ENCODE peak calls at places on chromosomes 3 and 15, in six cellular contexts. M is sigmoid colon, Q is IMR-90, U is body of pancreas, R is uterus, X is gastrocnemius medialis. F is an unnamed sample.

GRCh38 chr3:119542168-119542767 is 17.1 kb downstream of the CD80 start:
- DNase-seq in M (no peak), X (no peak), Q (no peak), R (no peak), U (no peak), F (no peak)

GRCh38 chr3:128274837-128275236 is 121.6 kb downstream of the EEFSEC start:
- DNase-seq in U (no peak), Q (peak; percentile 96), X (no peak), R (no peak), M (no peak), F (no peak)

GRCh38 chr15:40543631-40544294 is 21.1 kb downstream of the CCDC32 start:
- DNase-seq in M (no peak), R (no peak), Q (no peak), U (no peak), X (no peak), F (no peak)

GRCh38 chr15:89401636-89402252 is 67.1 kb upstream of the POLG start:
- DNase-seq in U (no peak), R (no peak), X (no peak), Q (peak; percentile 85), M (no peak), F (no peak)

GRCh38 chr3:48877671-48878070 is 21.0 kb downstream of the SLC25A20 start:
- DNase-seq in U (no peak), X (no peak), M (no peak), Q (peak; percentile 36), R (no peak), F (no peak)

GRCh38 chr15:38885477-38885952 is 320.9 kb upstream of the RASGRP1 start:
- DNase-seq in U (no peak), M (no peak), R (no peak), X (no peak), Q (no peak), F (no peak)

GRCh38 chr15:77504310-77504709 is 83.6 kb downstream of the HMG20A start:
- DNase-seq in R (no peak), U (no peak), M (peak; percentile 56), X (peak; percentile 80), Q (no peak), F (peak; percentile 45)

GRCh38 chr15:77126516-77126915 is 55.6 kb upstream of the TSPAN3 start:
- DNase-seq in X (no peak), U (no peak), R (no peak), Q (no peak), M (no peak), F (no peak)

GRCh38 chr15:90266061-90266431 is 574 bp downstream of the NGRN start:
- DNase-seq in R (peak; percentile 32), Q (peak; percentile 4), X (peak; percentile 35), M (peak; percentile 73), U (no peak), F (peak; percentile 31)

GRCh38 chr3:69433016-69433937 is 47.4 kb upstream of the FRMD4B start:
- DNase-seq in X (no peak), M (no peak), U (no peak), R (no peak), Q (peak; percentile 24), F (no peak)

GRCh38 chr3:153244961-153245360 is 82.9 kb downstream of the RAP2B start:
- DNase-seq in R (no peak), U (no peak), Q (peak; percentile 82), X (no peak), M (no peak), F (no peak)

GRCh38 chr3:52770581-52771333 is at the start of gene NEK4:
- DNase-seq in X (peak; percentile 90), M (peak; percentile 95), U (peak; percentile 93), Q (peak; percentile 85), R (peak; percentile 90), F (peak; percentile 76)

DNA sequence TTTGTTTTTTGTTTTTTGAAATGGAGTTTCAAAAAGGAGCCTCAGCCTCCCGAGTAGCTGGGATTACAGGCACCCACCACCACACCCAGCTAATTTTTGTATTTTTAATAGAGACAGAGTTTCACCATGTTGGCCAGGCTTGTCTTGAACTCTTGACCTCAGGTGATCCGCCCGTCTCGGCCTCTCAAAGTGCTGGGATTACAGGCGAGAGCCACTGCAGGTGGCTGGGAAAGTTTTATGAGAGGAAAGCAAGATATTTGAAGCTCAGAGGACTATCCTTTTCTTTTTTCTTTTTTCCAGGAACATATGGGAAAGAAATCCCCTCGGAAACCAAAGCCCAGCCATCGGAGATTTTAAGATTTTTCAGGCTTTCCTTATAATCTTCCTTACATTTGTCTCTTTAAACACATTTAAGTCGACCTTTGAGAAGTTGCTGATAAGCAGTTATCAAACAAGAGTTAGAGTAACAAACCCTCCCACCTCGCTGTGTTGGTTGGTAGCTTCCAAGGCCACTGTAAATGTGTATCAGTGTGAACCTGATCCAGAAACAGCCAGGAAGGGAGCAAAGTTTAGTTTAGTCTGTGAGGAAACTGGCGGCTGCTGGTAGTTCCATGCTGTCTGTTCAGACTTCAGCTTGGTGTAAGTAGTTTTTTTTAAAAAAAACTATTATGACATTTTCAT is 34.5 kb upstream of the MAP3K13 start:
- DNase-seq in U (peak; percentile 83), M (no peak), X (no peak), R (no peak), Q (no peak), F (no peak)
- TF ChIP-seq POLR2A in U (peak; percentile 63), M (peak; percentile 29), X (no peak), R (no peak), Q (no peak), F (no peak)

DNA sequence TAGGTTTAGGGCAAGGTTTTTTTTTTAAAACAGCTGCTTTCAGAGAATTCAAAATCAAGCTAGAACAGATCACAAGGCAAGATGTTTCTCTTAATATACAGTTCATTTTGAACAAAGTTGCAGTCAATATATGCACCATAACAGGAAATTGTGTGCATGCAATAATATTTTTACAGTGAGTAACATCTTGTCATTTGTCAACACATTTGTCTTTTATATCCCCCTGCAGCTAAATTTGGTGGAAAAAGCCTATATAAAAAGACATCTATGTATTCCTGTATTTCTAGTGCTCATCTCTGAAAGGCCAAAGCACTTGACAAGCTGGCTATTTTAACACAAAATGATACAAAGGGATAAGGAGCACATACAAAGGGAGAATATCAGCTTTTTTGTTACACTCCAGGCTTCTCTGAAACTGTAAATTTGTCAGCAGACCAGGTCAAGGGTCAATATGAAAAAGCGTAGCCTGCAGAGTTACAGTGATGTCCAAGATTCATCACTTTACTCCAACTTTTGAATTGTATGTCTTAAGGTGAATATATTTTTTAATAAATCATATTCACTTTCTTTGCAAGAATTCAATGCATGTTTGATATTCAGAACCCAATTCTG is 146.4 kb upstream of the DPH6 start:
- DNase-seq in Q (no peak), U (no peak), M (no peak), X (no peak), R (no peak), F (no peak)
- H3K36me3 ChIP-seq in Q (no peaks in the 10 kb centered on the region), U (no peaks in the 10 kb centered on the region), M (no peaks in the 10 kb centered on the region), X (no peaks in the 10 kb centered on the region), R (no peaks in the 10 kb centered on the region), F (no peaks in the 10 kb centered on the region)

DNA sequence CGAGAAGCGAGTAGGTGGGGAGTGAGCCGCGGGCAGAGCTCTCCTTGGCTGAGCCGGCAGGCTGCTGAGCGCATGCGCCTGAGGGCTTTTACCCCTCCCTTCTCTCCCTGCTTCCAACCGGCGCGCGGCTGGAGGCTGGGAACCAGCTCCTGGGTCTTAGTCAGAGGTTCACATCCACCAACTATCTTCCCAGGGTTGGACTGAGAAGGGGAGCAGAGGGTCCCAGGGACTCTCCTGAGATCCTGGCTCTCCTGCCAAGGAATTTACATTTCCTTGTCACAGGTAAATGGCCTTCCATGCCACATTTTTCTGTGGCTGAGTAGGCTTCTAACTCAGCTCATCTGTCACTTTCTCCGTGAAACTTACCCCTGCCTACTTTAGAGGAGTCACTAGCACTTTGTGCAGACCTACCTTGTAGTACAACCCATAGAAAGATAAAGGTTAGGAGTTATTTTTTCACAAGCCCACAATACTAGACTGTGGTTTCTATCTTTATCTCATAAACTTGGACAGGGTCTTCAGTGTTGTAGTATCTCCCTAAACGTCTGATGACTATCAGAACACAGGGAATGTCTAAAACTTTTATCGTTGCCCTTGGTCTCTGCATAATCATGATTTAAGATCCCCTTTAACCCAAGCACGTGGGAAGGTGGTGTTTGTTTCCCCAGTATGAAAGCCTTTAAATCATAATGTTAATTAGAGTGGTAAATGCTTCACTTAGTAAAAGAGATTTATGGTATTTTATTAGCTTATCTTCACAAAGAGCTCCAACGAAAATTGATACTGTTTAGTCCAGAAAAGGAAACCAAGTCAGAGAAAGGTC is 617 bp upstream of the TBC1D5 start:
- DNase-seq in M (no peak), X (no peak), R (no peak), U (no peak), Q (peak; percentile 98), F (peak; percentile 88)
- TF ChIP-seq POLR2A in M (no peak), X (peak; percentile 55), R (no peak), U (no peak), Q (no peak), F (no peak)

GRCh38 chr3:170730071-170730812 is 139.8 kb downstream of the RPL22L1 start:
- DNase-seq in M (no peak), R (no peak), X (no peak), U (no peak), Q (no peak), F (no peak)
- H3K36me3 ChIP-seq in M (no peaks in the 10 kb centered on the region), R (no peaks in the 10 kb centered on the region), X (no peaks in the 10 kb centered on the region), U (no peaks in the 10 kb centered on the region), Q (no peaks in the 10 kb centered on the region), F (no peaks in the 10 kb centered on the region)

GRCh38 chr15:32642667-32643425 is 1.3 kb downstream of the SCG5 start:
- DNase-seq in Q (peak; percentile 58), R (no peak), M (no peak), X (no peak), U (no peak), F (no peak)

GRCh38 chr15:32649336-32649735 is 7.8 kb downstream of the SCG5 start:
- DNase-seq in R (no peak), U (peak; percentile 50), M (no peak), X (no peak), Q (peak; percentile 39), F (no peak)

GRCh38 chr15:32641517-32642059 is at the start of gene SCG5:
- DNase-seq in Q (peak; percentile 49), R (peak; percentile 18), U (no peak), M (no peak), X (no peak), F (no peak)

GRCh38 chr15:32643907-32644445 is 2.5 kb downstream of the SCG5 start:
- DNase-seq in U (no peak), Q (peak; percentile 66), X (no peak), R (no peak), M (no peak), F (no peak)

GRCh38 chr15:32646304-32646703 is 4.8 kb downstream of the SCG5 start:
- DNase-seq in X (no peak), M (no peak), R (no peak), Q (no peak), U (no peak), F (no peak)
- TF ChIP-seq POLR2A in X (no peak), M (no peak), R (no peak), Q (no peak), U (no peak), F (no peak)

DNA sequence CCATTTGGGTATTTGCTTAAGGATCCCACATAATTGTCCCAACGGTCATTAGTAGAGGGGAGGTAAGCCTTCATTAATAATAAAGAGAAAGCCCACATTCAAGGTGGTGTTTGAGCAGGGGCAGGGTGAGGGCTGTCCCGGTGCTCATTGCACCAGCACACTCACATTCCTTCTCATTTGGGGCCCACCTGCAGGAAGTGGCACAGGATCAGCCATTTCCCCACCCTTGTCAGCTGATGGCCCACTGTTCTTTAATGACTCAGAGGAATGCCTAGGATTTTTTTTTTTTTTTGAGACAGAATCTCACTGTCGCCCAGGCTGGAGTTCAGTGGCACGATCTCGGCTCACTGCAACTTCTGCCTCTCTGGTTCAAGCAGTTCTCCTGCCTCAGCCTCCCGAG is 14.8 kb downstream of the UMPS start:
- DNase-seq in M (no peak), X (no peak), R (no peak), U (no peak), Q (no peak), F (no peak)
- H3K36me3 ChIP-seq in M (peaks cover 13% of the 10 kb centered on the region), X (peaks cover 4% of the 10 kb centered on the region), R (no peaks in the 10 kb centered on the region), U (peaks cover 28% of the 10 kb centered on the region), Q (peaks cover 16% of the 10 kb centered on the region), F (peaks cover 74% of the 10 kb centered on the region)

F was measured in tibial nerve.